ENCODE peak calls at places on chromosomes 5 and 9, in five cellular contexts. One of them, this sample, is unnamed.

GRCh38 chr9:19940808-19941207 is 152.0 kb upstream of the SLC24A2 start:
- DNase-seq in right lobe of liver: no peak
- DNase-seq in PC-9: no peak
- DNase-seq in fibroblast of lung: no peak
- DNase-seq in K562: no peak
- DNase-seq in this sample: no peak

GRCh38 chr9:69946800-69947437 is 96.7 kb upstream of the MAMDC2 start:
- DNase-seq in PC-9: peak
- DNase-seq in fibroblast of lung: peak
- DNase-seq in K562: peak
- DNase-seq in right lobe of liver: no peak
- DNase-seq in this sample: no peak

GRCh38 chr9:110033869-110034268 is 174.1 kb downstream of the C9orf152 start:
- DNase-seq in right lobe of liver: no peak
- DNase-seq in K562: no peak
- DNase-seq in PC-9: no peak
- DNase-seq in fibroblast of lung: peak
- DNase-seq in this sample: no peak

GRCh38 chr5:92444888-92445287 is 1061.8 kb upstream of the ARRDC3 start:
- DNase-seq in fibroblast of lung: no peak
- DNase-seq in K562: no peak
- DNase-seq in PC-9: no peak
- DNase-seq in right lobe of liver: no peak
- DNase-seq in this sample: no peak

GRCh38 chr5:156326718-156327259 is at the start of gene SGCD:
- DNase-seq in fibroblast of lung: peak
- DNase-seq in K562: no peak
- DNase-seq in PC-9: no peak
- DNase-seq in right lobe of liver: no peak
- DNase-seq in this sample: peak

GRCh38 chr5:81315336-81315735 is 13.9 kb downstream of the ZCCHC9 start:
- DNase-seq in right lobe of liver: no peak
- DNase-seq in fibroblast of lung: peak
- DNase-seq in PC-9: peak
- DNase-seq in K562: no peak
- DNase-seq in this sample: no peak

GRCh38 chr9:116589392-116590354 is 97.4 kb upstream of the TRIM32 start:
- DNase-seq in K562: peak
- DNase-seq in right lobe of liver: no peak
- DNase-seq in fibroblast of lung: peak
- DNase-seq in PC-9: peak
- DNase-seq in this sample: peak

GRCh38 chr9:86353591-86354047 is 591 bp downstream of the TUT7 start:
- DNase-seq in right lobe of liver: no peak
- DNase-seq in fibroblast of lung: no peak
- DNase-seq in K562: no peak
- DNase-seq in PC-9: peak
- DNase-seq in this sample: no peak

GRCh38 chr9:14692536-14692917 is 705 bp downstream of the ZDHHC21 start:
- DNase-seq in fibroblast of lung: no peak
- DNase-seq in K562: no peak
- DNase-seq in right lobe of liver: no peak
- DNase-seq in PC-9: no peak
- DNase-seq in this sample: no peak

GRCh38 chr5:89733772-89734171 is 675.8 kb downstream of the CETN3 start:
- DNase-seq in right lobe of liver: no peak
- DNase-seq in PC-9: no peak
- DNase-seq in fibroblast of lung: no peak
- DNase-seq in K562: no peak
- DNase-seq in this sample: no peak

GRCh38 chr5:43428034-43428712 is 16.0 kb upstream of the CCL28 start:
- DNase-seq in fibroblast of lung: peak
- DNase-seq in right lobe of liver: peak
- DNase-seq in K562: no peak
- DNase-seq in PC-9: peak
- DNase-seq in this sample: no peak

GRCh38 chr9:37971107-37971459 is 67.2 kb upstream of the SLC25A51 start:
- DNase-seq in K562: no peak
- DNase-seq in fibroblast of lung: peak
- DNase-seq in PC-9: no peak
- DNase-seq in right lobe of liver: no peak
- DNase-seq in this sample: no peak

GRCh38 chr9:16223074-16223871 is 647.2 kb downstream of the BNC2 start:
- DNase-seq in fibroblast of lung: no peak
- DNase-seq in PC-9: no peak
- DNase-seq in K562: no peak
- DNase-seq in right lobe of liver: peak
- DNase-seq in this sample: no peak

GRCh38 chr9:127786773-127787123 is 914 bp downstream of the CDK9 start:
- DNase-seq in right lobe of liver: no peak
- DNase-seq in K562: no peak
- DNase-seq in fibroblast of lung: no peak
- DNase-seq in PC-9: no peak
- DNase-seq in this sample: no peak

GRCh38 chr5:149277821-149278220 is 6.2 kb downstream of the AFAP1L1 start:
- DNase-seq in PC-9: no peak
- DNase-seq in fibroblast of lung: no peak
- DNase-seq in right lobe of liver: no peak
- DNase-seq in K562: no peak
- DNase-seq in this sample: no peak

GRCh38 chr5:29208026-29208425 is 1985.5 kb upstream of the CDH6 start:
- DNase-seq in K562: no peak
- DNase-seq in right lobe of liver: no peak
- DNase-seq in PC-9: no peak
- DNase-seq in fibroblast of lung: peak
- DNase-seq in this sample: no peak

GRCh38 chr5:1745190-1745805 is 54.3 kb downstream of the MRPL36 start:
- DNase-seq in K562: no peak
- DNase-seq in fibroblast of lung: no peak
- DNase-seq in right lobe of liver: peak
- DNase-seq in PC-9: no peak
- DNase-seq in this sample: no peak

GRCh38 chr9:116208417-116209232 is 55.0 kb downstream of the PAPPA start:
- DNase-seq in K562: no peak
- DNase-seq in right lobe of liver: no peak
- DNase-seq in fibroblast of lung: peak
- DNase-seq in PC-9: no peak
- DNase-seq in this sample: no peak

GRCh38 chr9:90097237-90097636 is 492.4 kb downstream of the GADD45G start:
- DNase-seq in fibroblast of lung: no peak
- DNase-seq in PC-9: no peak
- DNase-seq in right lobe of liver: no peak
- DNase-seq in K562: no peak
- DNase-seq in this sample: no peak

GRCh38 chr5:1005362-1005851 is 3.2 kb upstream of the NKD2 start:
- DNase-seq in right lobe of liver: no peak
- DNase-seq in K562: no peak
- DNase-seq in PC-9: no peak
- DNase-seq in fibroblast of lung: no peak
- DNase-seq in this sample: peak

GRCh38 chr5:17081142-17081541 is 136.3 kb upstream of the BASP1 start:
- DNase-seq in right lobe of liver: no peak
- DNase-seq in K562: no peak
- DNase-seq in fibroblast of lung: no peak
- DNase-seq in PC-9: no peak
- DNase-seq in this sample: no peak
- TF ChIP-seq CTCF in right lobe of liver: no peak
- TF ChIP-seq CTCF in K562: no peak
- TF ChIP-seq CTCF in fibroblast of lung: no peak
- TF ChIP-seq CTCF in PC-9: no peak
- TF ChIP-seq CTCF in this sample: no peak

GRCh38 chr5:111131356-111131755 is 39.2 kb downstream of the WDR36 start:
- DNase-seq in right lobe of liver: no peak
- DNase-seq in fibroblast of lung: peak
- DNase-seq in K562: no peak
- DNase-seq in PC-9: no peak
- DNase-seq in this sample: no peak

GRCh38 chr5:111135406-111135805 is 43.3 kb downstream of the WDR36 start:
- DNase-seq in PC-9: no peak
- DNase-seq in K562: no peak
- DNase-seq in right lobe of liver: no peak
- DNase-seq in fibroblast of lung: no peak
- DNase-seq in this sample: no peak

GRCh38 chr5:111134080-111134479 is 41.9 kb downstream of the WDR36 start:
- DNase-seq in fibroblast of lung: peak
- DNase-seq in right lobe of liver: no peak
- DNase-seq in PC-9: no peak
- DNase-seq in K562: no peak
- DNase-seq in this sample: no peak

GRCh38 chr5:111132731-111133435 is 40.7 kb downstream of the WDR36 start:
- DNase-seq in K562: no peak
- DNase-seq in fibroblast of lung: no peak
- DNase-seq in right lobe of liver: no peak
- DNase-seq in PC-9: no peak
- DNase-seq in this sample: no peak

DNA sequence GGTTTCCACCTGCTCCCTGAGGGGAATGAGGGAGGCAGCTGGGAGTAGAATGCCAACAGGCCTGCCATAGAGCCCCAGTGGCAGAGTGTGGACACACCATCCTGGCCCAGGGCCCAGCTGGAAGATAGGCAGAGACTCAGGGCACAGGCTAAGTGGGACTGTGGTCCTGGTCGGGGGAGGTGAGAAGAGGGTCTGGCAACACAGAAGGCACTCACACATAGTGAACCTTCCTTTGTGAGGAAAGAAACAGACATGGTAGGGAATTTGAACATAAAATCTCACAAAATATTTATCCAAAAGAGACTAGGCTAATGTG is 41.2 kb downstream of the WDR36 start:
- DNase-seq in right lobe of liver: no peak
- DNase-seq in fibroblast of lung: no peak
- DNase-seq in PC-9: no peak
- DNase-seq in K562: no peak
- DNase-seq in this sample: no peak
- TF ChIP-seq CTCF in right lobe of liver: no peak
- TF ChIP-seq CTCF in fibroblast of lung: no peak
- TF ChIP-seq CTCF in PC-9: no peak
- TF ChIP-seq CTCF in K562: no peak
- TF ChIP-seq CTCF in this sample: no peak

GRCh38 chr5:170338933-170339779 is 41.6 kb upstream of the LCP2 start:
- DNase-seq in K562: peak
- DNase-seq in right lobe of liver: no peak
- DNase-seq in PC-9: no peak
- DNase-seq in fibroblast of lung: no peak
- DNase-seq in this sample: no peak
- TF ChIP-seq CTCF in K562: peak
- TF ChIP-seq CTCF in right lobe of liver: peak
- TF ChIP-seq CTCF in PC-9: peak
- TF ChIP-seq CTCF in fibroblast of lung: no peak
- TF ChIP-seq CTCF in this sample: no peak

DNA sequence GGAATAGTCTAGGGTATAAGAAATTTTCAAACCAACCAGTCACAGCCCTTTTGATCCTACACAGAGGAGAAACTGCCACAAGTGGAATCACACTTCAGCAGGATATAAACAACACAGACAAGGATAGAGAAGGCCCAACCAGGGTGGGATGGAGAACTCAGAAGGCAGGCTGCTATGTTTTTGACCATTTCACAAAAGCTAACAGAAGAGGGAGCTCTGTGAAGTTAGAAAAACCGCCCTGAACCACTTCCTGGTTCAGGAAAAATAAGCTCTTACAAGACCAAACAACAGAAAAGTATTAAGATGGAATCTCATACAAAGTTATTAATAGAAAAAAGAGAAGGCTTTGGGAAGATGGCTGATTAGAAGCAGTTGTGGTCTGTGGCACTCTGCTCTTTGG is 960 bp upstream of the IFNB1 start:
- DNase-seq in PC-9: no peak
- DNase-seq in right lobe of liver: no peak
- DNase-seq in K562: no peak
- DNase-seq in fibroblast of lung: no peak
- DNase-seq in this sample: no peak
- TF ChIP-seq CTCF in PC-9: no peak
- TF ChIP-seq CTCF in right lobe of liver: no peak
- TF ChIP-seq CTCF in K562: no peak
- TF ChIP-seq CTCF in fibroblast of lung: no peak
- TF ChIP-seq CTCF in this sample: no peak

GRCh38 chr5:94890907-94891306 is 272.4 kb downstream of the SLF1 start:
- DNase-seq in fibroblast of lung: no peak
- DNase-seq in right lobe of liver: no peak
- DNase-seq in PC-9: no peak
- DNase-seq in K562: no peak
- DNase-seq in this sample: no peak

GRCh38 chr5:94888674-94889073 is 270.2 kb downstream of the SLF1 start:
- DNase-seq in fibroblast of lung: no peak
- DNase-seq in K562: no peak
- DNase-seq in right lobe of liver: no peak
- DNase-seq in PC-9: no peak
- DNase-seq in this sample: no peak

GRCh38 chr5:94891565-94892362 is 273.3 kb downstream of the SLF1 start:
- DNase-seq in right lobe of liver: no peak
- DNase-seq in PC-9: no peak
- DNase-seq in fibroblast of lung: no peak
- DNase-seq in K562: no peak
- DNase-seq in this sample: no peak

GRCh38 chr5:94893404-94894145 is 275.1 kb downstream of the SLF1 start:
- DNase-seq in PC-9: no peak
- DNase-seq in right lobe of liver: no peak
- DNase-seq in K562: no peak
- DNase-seq in fibroblast of lung: peak
- DNase-seq in this sample: no peak
- TF ChIP-seq CTCF in PC-9: peak
- TF ChIP-seq CTCF in right lobe of liver: no peak
- TF ChIP-seq CTCF in K562: peak
- TF ChIP-seq CTCF in fibroblast of lung: peak
- TF ChIP-seq CTCF in this sample: peak

DNA sequence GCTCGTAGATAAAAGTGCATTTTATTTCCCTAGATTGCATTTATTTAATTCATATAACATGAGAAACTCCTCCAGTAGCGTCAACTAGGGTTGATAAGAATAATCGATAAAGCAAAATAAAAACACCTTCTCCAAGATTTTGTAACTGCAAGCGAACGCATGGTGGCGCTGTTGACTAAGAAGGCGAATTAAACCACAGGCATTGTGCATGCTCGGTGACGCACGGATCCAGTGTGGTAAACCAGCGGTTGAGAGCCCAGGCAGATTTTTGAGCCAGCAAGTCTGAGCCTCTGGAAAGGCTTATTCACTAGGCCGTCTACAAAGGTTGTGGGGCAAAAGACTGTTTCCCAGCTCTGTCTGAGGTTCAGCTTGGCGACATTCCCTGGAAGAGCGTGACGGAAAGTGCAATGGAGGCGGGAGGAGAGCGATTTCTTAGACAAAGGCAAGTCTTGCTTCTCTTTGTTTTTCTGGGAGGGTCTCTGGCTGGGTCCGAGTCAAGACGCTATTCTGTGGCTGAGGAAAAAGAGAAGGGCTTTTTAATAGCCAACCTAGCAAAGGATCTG is at the start of gene PCDHB3:
- DNase-seq in K562: peak
- DNase-seq in PC-9: no peak
- DNase-seq in fibroblast of lung: peak
- DNase-seq in right lobe of liver: no peak
- DNase-seq in this sample: peak
- TF ChIP-seq CTCF in K562: peak
- TF ChIP-seq CTCF in PC-9: no peak
- TF ChIP-seq CTCF in fibroblast of lung: peak
- TF ChIP-seq CTCF in right lobe of liver: no peak
- TF ChIP-seq CTCF in this sample: peak